ENCODE peak calls at places on chromosomes 11 and 22, in six cellular contexts. One of them, this sample, is unnamed.

GRCh38 chr11:64260147-64260708 is 8.9 kb downstream of the PLCB3 start:
- ATAC-seq in pancreas: no peak
- ATAC-seq in GM23338: no peak
- ATAC-seq in lung: no peak
- ATAC-seq in lower lobe of right lung: no peak
- ATAC-seq in right lobe of liver: no peak
- ATAC-seq in this sample: no peak

GRCh38 chr11:69962152-69962551 is 116.0 kb upstream of the ANO1 start:
- ATAC-seq in lung: peak
- ATAC-seq in GM23338: no peak
- ATAC-seq in lower lobe of right lung: no peak
- ATAC-seq in pancreas: no peak
- ATAC-seq in right lobe of liver: no peak
- ATAC-seq in this sample: no peak

GRCh38 chr11:124917115-124917637 is 1.9 kb upstream of the HEPN1 start:
- ATAC-seq in pancreas: no peak
- ATAC-seq in GM23338: no peak
- ATAC-seq in lung: no peak
- ATAC-seq in right lobe of liver: no peak
- ATAC-seq in lower lobe of right lung: no peak
- ATAC-seq in this sample: no peak

GRCh38 chr11:106842134-106842533 is 176.1 kb downstream of the GUCY1A2 start:
- ATAC-seq in pancreas: no peak
- ATAC-seq in lung: no peak
- ATAC-seq in right lobe of liver: no peak
- ATAC-seq in GM23338: peak
- ATAC-seq in lower lobe of right lung: no peak
- ATAC-seq in this sample: no peak

GRCh38 chr11:393219-394033 is 583 bp upstream of the PKP3 start:
- ATAC-seq in right lobe of liver: no peak
- ATAC-seq in lower lobe of right lung: peak
- ATAC-seq in lung: no peak
- ATAC-seq in GM23338: peak
- ATAC-seq in pancreas: peak
- ATAC-seq in this sample: no peak

GRCh38 chr11:64063741-64064140 is 28.0 kb downstream of the FLRT1 start:
- ATAC-seq in lower lobe of right lung: no peak
- ATAC-seq in GM23338: no peak
- ATAC-seq in lung: no peak
- ATAC-seq in right lobe of liver: no peak
- ATAC-seq in pancreas: no peak
- ATAC-seq in this sample: no peak

GRCh38 chr11:292211-293121 is 3.5 kb downstream of the PGGHG start:
- ATAC-seq in right lobe of liver: no peak
- ATAC-seq in lung: no peak
- ATAC-seq in GM23338: no peak
- ATAC-seq in lower lobe of right lung: no peak
- ATAC-seq in pancreas: no peak
- ATAC-seq in this sample: no peak

GRCh38 chr11:70628881-70629844 is 230.8 kb downstream of the CTTN start:
- ATAC-seq in GM23338: peak
- ATAC-seq in pancreas: no peak
- ATAC-seq in lung: no peak
- ATAC-seq in right lobe of liver: peak
- ATAC-seq in lower lobe of right lung: peak
- ATAC-seq in this sample: peak

GRCh38 chr11:110182886-110183285 is 89.7 kb downstream of the ZC3H12C start:
- ATAC-seq in lung: no peak
- ATAC-seq in GM23338: no peak
- ATAC-seq in lower lobe of right lung: no peak
- ATAC-seq in right lobe of liver: no peak
- ATAC-seq in pancreas: no peak
- ATAC-seq in this sample: no peak

GRCh38 chr11:2002042-2002776 is 4.6 kb upstream of the H19 start:
- ATAC-seq in lower lobe of right lung: peak
- ATAC-seq in right lobe of liver: peak
- ATAC-seq in lung: no peak
- ATAC-seq in GM23338: no peak
- ATAC-seq in pancreas: peak
- ATAC-seq in this sample: no peak

GRCh38 chr11:71139516-71140205 is 112.7 kb downstream of the SHANK2 start:
- ATAC-seq in lung: no peak
- ATAC-seq in right lobe of liver: peak
- ATAC-seq in GM23338: no peak
- ATAC-seq in lower lobe of right lung: peak
- ATAC-seq in pancreas: peak
- ATAC-seq in this sample: no peak

GRCh38 chr11:130798280-130798679 is 118.0 kb downstream of the SNX19 start:
- ATAC-seq in GM23338: no peak
- ATAC-seq in lower lobe of right lung: no peak
- ATAC-seq in right lobe of liver: no peak
- ATAC-seq in lung: no peak
- ATAC-seq in pancreas: no peak
- ATAC-seq in this sample: no peak

GRCh38 chr22:44455963-44456358 is 42.1 kb downstream of the RTL6 start:
- ATAC-seq in lower lobe of right lung: no peak
- ATAC-seq in lung: no peak
- ATAC-seq in right lobe of liver: no peak
- ATAC-seq in pancreas: no peak
- ATAC-seq in GM23338: no peak
- ATAC-seq in this sample: no peak

GRCh38 chr11:6233984-6234313 is 487 bp downstream of the FHIP1B start:
- ATAC-seq in lung: no peak
- ATAC-seq in lower lobe of right lung: peak
- ATAC-seq in right lobe of liver: no peak
- ATAC-seq in pancreas: no peak
- ATAC-seq in GM23338: peak
- ATAC-seq in this sample: no peak

GRCh38 chr11:27213232-27213660 is 149.8 kb downstream of the CCDC34 start:
- ATAC-seq in lower lobe of right lung: no peak
- ATAC-seq in GM23338: no peak
- ATAC-seq in right lobe of liver: no peak
- ATAC-seq in lung: no peak
- ATAC-seq in pancreas: peak
- ATAC-seq in this sample: no peak

GRCh38 chr11:130487390-130488186 is 39.1 kb downstream of the ADAMTS15 start:
- ATAC-seq in right lobe of liver: no peak
- ATAC-seq in lung: peak
- ATAC-seq in lower lobe of right lung: peak
- ATAC-seq in pancreas: no peak
- ATAC-seq in GM23338: no peak
- ATAC-seq in this sample: no peak

GRCh38 chr11:107752954-107753822 is 41.3 kb upstream of the SLN start:
- ATAC-seq in GM23338: no peak
- ATAC-seq in lower lobe of right lung: no peak
- ATAC-seq in pancreas: no peak
- ATAC-seq in right lobe of liver: no peak
- ATAC-seq in lung: no peak
- ATAC-seq in this sample: no peak

GRCh38 chr11:107301886-107302285 is 155.7 kb downstream of the CWF19L2 start:
- ATAC-seq in lung: no peak
- ATAC-seq in GM23338: no peak
- ATAC-seq in right lobe of liver: no peak
- ATAC-seq in lower lobe of right lung: no peak
- ATAC-seq in pancreas: no peak
- ATAC-seq in this sample: no peak

GRCh38 chr22:26199665-26200064 is 30.4 kb downstream of the SEZ6L start:
- ATAC-seq in pancreas: no peak
- ATAC-seq in lung: no peak
- ATAC-seq in right lobe of liver: no peak
- ATAC-seq in lower lobe of right lung: no peak
- ATAC-seq in GM23338: peak
- ATAC-seq in this sample: no peak

GRCh38 chr11:59463176-59463575 is 6.4 kb downstream of the OR4D6 start:
- ATAC-seq in lower lobe of right lung: peak
- ATAC-seq in GM23338: peak
- ATAC-seq in right lobe of liver: no peak
- ATAC-seq in lung: no peak
- ATAC-seq in pancreas: no peak
- ATAC-seq in this sample: peak

GRCh38 chr11:88709567-88709966 is 356.2 kb downstream of the GRM5 start:
- ATAC-seq in lung: no peak
- ATAC-seq in right lobe of liver: peak
- ATAC-seq in pancreas: no peak
- ATAC-seq in GM23338: no peak
- ATAC-seq in lower lobe of right lung: no peak
- ATAC-seq in this sample: no peak

GRCh38 chr22:40408718-40409612 is 38.6 kb downstream of the SGSM3 start:
- ATAC-seq in pancreas: no peak
- ATAC-seq in GM23338: no peak
- ATAC-seq in right lobe of liver: no peak
- ATAC-seq in lung: no peak
- ATAC-seq in lower lobe of right lung: no peak
- ATAC-seq in this sample: no peak

GRCh38 chr11:118631109-118631508 is 23.7 kb downstream of the PHLDB1 start:
- ATAC-seq in lung: no peak
- ATAC-seq in lower lobe of right lung: no peak
- ATAC-seq in right lobe of liver: no peak
- ATAC-seq in GM23338: no peak
- ATAC-seq in pancreas: no peak
- ATAC-seq in this sample: no peak

GRCh38 chr11:57180964-57181363 is 789 bp upstream of the LRRC55 start:
- ATAC-seq in pancreas: no peak
- ATAC-seq in right lobe of liver: no peak
- ATAC-seq in lung: no peak
- ATAC-seq in lower lobe of right lung: peak
- ATAC-seq in GM23338: no peak
- ATAC-seq in this sample: no peak

GRCh38 chr11:102115557-102115956 is 5.3 kb downstream of the YAP1 start:
- ATAC-seq in pancreas: peak
- ATAC-seq in right lobe of liver: peak
- ATAC-seq in GM23338: peak
- ATAC-seq in lower lobe of right lung: peak
- ATAC-seq in lung: no peak
- ATAC-seq in this sample: no peak

GRCh38 chr11:62804310-62805043 is 763 bp downstream of the NXF1 start:
- ATAC-seq in GM23338: no peak
- ATAC-seq in lower lobe of right lung: peak
- ATAC-seq in lung: no peak
- ATAC-seq in right lobe of liver: peak
- ATAC-seq in pancreas: peak
- ATAC-seq in this sample: peak

GRCh38 chr11:102622258-102622657 is 2.9 kb downstream of the MMP20 start:
- ATAC-seq in lung: no peak
- ATAC-seq in pancreas: no peak
- ATAC-seq in GM23338: no peak
- ATAC-seq in lower lobe of right lung: no peak
- ATAC-seq in right lobe of liver: no peak
- ATAC-seq in this sample: no peak

GRCh38 chr22:36998620-36999351 is 20.5 kb downstream of the TST start:
- ATAC-seq in pancreas: no peak
- ATAC-seq in lower lobe of right lung: no peak
- ATAC-seq in lung: no peak
- ATAC-seq in right lobe of liver: no peak
- ATAC-seq in GM23338: peak
- ATAC-seq in this sample: no peak
- TF ChIP-seq CTCF in pancreas: no peak
- TF ChIP-seq CTCF in lower lobe of right lung: no peak
- TF ChIP-seq CTCF in lung: no peak
- TF ChIP-seq CTCF in right lobe of liver: no peak
- TF ChIP-seq CTCF in GM23338: peak
- TF ChIP-seq CTCF in this sample: no peak

GRCh38 chr11:30510750-30511149 is 75.4 kb downstream of the MPPED2 start:
- ATAC-seq in GM23338: no peak
- ATAC-seq in lower lobe of right lung: no peak
- ATAC-seq in right lobe of liver: no peak
- ATAC-seq in pancreas: no peak
- ATAC-seq in lung: no peak
- ATAC-seq in this sample: no peak

GRCh38 chr11:30505603-30506002 is 80.5 kb downstream of the MPPED2 start:
- ATAC-seq in pancreas: no peak
- ATAC-seq in right lobe of liver: peak
- ATAC-seq in lower lobe of right lung: no peak
- ATAC-seq in GM23338: no peak
- ATAC-seq in lung: no peak
- ATAC-seq in this sample: no peak

GRCh38 chr11:30513087-30513486 is 73.1 kb downstream of the MPPED2 start:
- ATAC-seq in pancreas: no peak
- ATAC-seq in lung: no peak
- ATAC-seq in lower lobe of right lung: no peak
- ATAC-seq in GM23338: no peak
- ATAC-seq in right lobe of liver: no peak
- ATAC-seq in this sample: no peak

GRCh38 chr11:30508594-30508993 is 77.6 kb downstream of the MPPED2 start:
- ATAC-seq in GM23338: no peak
- ATAC-seq in lung: no peak
- ATAC-seq in right lobe of liver: no peak
- ATAC-seq in pancreas: no peak
- ATAC-seq in lower lobe of right lung: no peak
- ATAC-seq in this sample: no peak

GRCh38 chr11:30511408-30511807 is 74.7 kb downstream of the MPPED2 start:
- ATAC-seq in lung: no peak
- ATAC-seq in lower lobe of right lung: no peak
- ATAC-seq in pancreas: no peak
- ATAC-seq in GM23338: no peak
- ATAC-seq in right lobe of liver: no peak
- ATAC-seq in this sample: no peak
- H3K4me3 ChIP-seq in lung: no peak
- H3K4me3 ChIP-seq in lower lobe of right lung: no peak
- H3K4me3 ChIP-seq in pancreas: no peak
- H3K4me3 ChIP-seq in GM23338: no peak
- H3K4me3 ChIP-seq in right lobe of liver: no peak
- H3K4me3 ChIP-seq in this sample: no peak

GRCh38 chr11:72553748-72554147 is 119.4 kb upstream of the CLPB start:
- ATAC-seq in pancreas: peak
- ATAC-seq in lower lobe of right lung: peak
- ATAC-seq in GM23338: peak
- ATAC-seq in lung: no peak
- ATAC-seq in right lobe of liver: peak
- ATAC-seq in this sample: no peak
- TF ChIP-seq CTCF in pancreas: no peak
- TF ChIP-seq CTCF in lower lobe of right lung: peak
- TF ChIP-seq CTCF in GM23338: peak
- TF ChIP-seq CTCF in lung: no peak
- TF ChIP-seq CTCF in right lobe of liver: no peak
- TF ChIP-seq CTCF in this sample: no peak

DNA sequence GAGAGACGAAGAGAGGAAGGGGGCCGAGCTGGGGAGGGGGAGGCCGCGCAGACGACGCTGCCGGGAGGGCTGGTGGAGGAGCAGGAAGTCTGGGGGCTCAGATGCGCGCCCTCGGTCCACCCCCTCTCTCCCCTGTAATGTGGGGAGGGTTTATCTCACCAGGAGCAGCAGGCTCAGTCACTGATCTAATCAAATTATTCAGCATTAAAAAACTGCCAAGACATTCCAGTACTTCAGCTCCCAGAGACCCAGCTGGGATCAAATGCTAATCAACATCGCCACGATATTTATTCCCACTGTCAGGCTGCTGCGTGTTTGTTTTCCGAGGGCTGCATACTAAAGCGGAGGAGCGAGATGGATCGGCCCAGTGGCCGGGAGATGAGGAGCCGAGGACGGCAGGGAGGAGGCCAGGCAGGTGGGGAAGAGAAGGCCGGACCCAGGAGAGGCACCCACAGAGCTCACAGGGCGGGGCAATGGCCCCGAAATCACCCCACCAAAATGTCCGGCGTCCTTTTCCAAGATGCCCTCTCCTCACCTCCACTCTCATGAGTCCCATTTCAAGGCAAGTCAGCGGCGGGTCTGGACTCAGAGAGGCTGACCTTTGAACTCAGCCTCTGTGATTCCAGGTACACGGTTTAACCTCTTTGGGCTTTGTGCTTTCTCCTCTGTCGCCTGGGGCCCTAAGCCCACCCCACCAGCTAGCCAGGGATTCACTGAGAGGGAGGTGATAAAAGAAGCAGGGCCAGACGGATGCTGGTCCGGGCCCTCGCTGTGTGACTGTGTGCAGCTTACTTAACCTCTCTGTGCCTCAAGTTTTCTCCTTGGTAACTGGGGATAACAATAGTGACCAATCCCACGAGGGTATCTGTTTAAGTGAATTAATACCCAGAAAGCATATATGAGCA is 502.1 kb downstream of the MN1 start:
- ATAC-seq in GM23338: peak
- ATAC-seq in lung: no peak
- ATAC-seq in pancreas: peak
- ATAC-seq in lower lobe of right lung: no peak
- ATAC-seq in right lobe of liver: no peak
- ATAC-seq in this sample: peak
- H3K4me3 ChIP-seq in GM23338: peak
- H3K4me3 ChIP-seq in lung: no peak
- H3K4me3 ChIP-seq in pancreas: no peak
- H3K4me3 ChIP-seq in lower lobe of right lung: no peak
- H3K4me3 ChIP-seq in right lobe of liver: no peak
- H3K4me3 ChIP-seq in this sample: peak

This sample was measured in gastroesophageal sphincter.